ENCODE peak calls at places on chromosomes 4 and X, in eight cellular contexts. V, F, E, P, C, G, S and X are unnamed samples.
A peak's percentile ranks its signal among the peaks of the same experiment; 100 is the strongest.

GRCh38 chr4:153522800-153523089 is 56.6 kb downstream of the TMEM131L start:
- DNase-seq in V (no peak), F (no peak), E (no peak), P (no peak), C (peak; percentile 11), G (no peak), S (no peak), X (no peak)

GRCh38 chrX:97984641-97985040 is 1100.9 kb downstream of the RPA4 start:
- DNase-seq in V (no peak), F (no peak), E (no peak), P (no peak), C (no peak), G (no peak), S (no peak), X (no peak)

GRCh38 chr4:169096221-169096620 is 86.2 kb upstream of the CBR4 start:
- DNase-seq in V (no peak), F (no peak), E (no peak), P (no peak), C (no peak), G (no peak), S (no peak), X (no peak)

GRCh38 chrX:13688772-13689518 is at the start of gene RAB9A:
- DNase-seq in V (peak; percentile 92), F (peak; percentile 90), E (peak; percentile 88), P (peak; percentile 87), C (peak; percentile 74), G (peak; percentile 68), S (peak; percentile 95), X (peak; percentile 68)

GRCh38 chr4:170109586-170110289 is 20.0 kb upstream of the AADAT start:
- DNase-seq in V (no peak), F (no peak), E (no peak), P (no peak), C (no peak), G (no peak), S (no peak), X (no peak)

GRCh38 chr4:176898791-176899190 is 106.1 kb upstream of the VEGFC start:
- DNase-seq in V (no peak), F (no peak), E (no peak), P (no peak), C (no peak), G (no peak), S (no peak), X (no peak)

GRCh38 chr4:152029631-152030030 is 268.8 kb upstream of the GATB start:
- DNase-seq in V (no peak), F (no peak), E (no peak), P (no peak), C (no peak), G (no peak), S (no peak), X (no peak)

GRCh38 chrX:43456056-43456455 is 200.0 kb upstream of the MAOA start:
- DNase-seq in V (no peak), F (no peak), E (no peak), P (no peak), C (no peak), G (no peak), S (no peak), X (no peak)

GRCh38 chr4:40572692-40573287 is 56.9 kb downstream of the RBM47 start:
- DNase-seq in V (no peak), F (no peak), E (no peak), P (no peak), C (no peak), G (no peak), S (no peak), X (no peak)

GRCh38 chrX:100615015-100615414 is 21.6 kb downstream of the TSPAN6 start:
- DNase-seq in V (no peak), F (no peak), E (no peak), P (no peak), C (no peak), G (no peak), S (no peak), X (no peak)

GRCh38 chr4:76003015-76003414 is 4.3 kb downstream of the CXCL9 start:
- DNase-seq in V (no peak), F (no peak), E (no peak), P (no peak), C (no peak), G (no peak), S (no peak), X (no peak)

GRCh38 chr4:119037709-119038463 is 97.7 kb upstream of the MYOZ2 start:
- DNase-seq in V (no peak), F (no peak), E (no peak), P (no peak), C (no peak), G (no peak), S (no peak), X (no peak)

GRCh38 chr4:139734875-139735380 is 69.3 kb downstream of the MGST2 start:
- DNase-seq in V (peak; percentile 95), F (peak; percentile 88), E (peak; percentile 89), P (peak; percentile 91), C (peak; percentile 33), G (peak; percentile 24), S (peak; percentile 96), X (peak; percentile 80)

GRCh38 chr4:105951198-105951597 is 55.9 kb downstream of the NPNT start:
- DNase-seq in V (no peak), F (no peak), E (no peak), P (no peak), C (no peak), G (no peak), S (no peak), X (no peak)

GRCh38 chr4:5638316-5638715 is 70.0 kb downstream of the EVC2 start:
- DNase-seq in V (no peak), F (no peak), E (no peak), P (no peak), C (no peak), G (no peak), S (no peak), X (no peak)

GRCh38 chrX:41734530-41734929 is 10.5 kb downstream of the GPR82 start:
- DNase-seq in V (no peak), F (no peak), E (no peak), P (no peak), C (no peak), G (no peak), S (no peak), X (no peak)

DNA sequence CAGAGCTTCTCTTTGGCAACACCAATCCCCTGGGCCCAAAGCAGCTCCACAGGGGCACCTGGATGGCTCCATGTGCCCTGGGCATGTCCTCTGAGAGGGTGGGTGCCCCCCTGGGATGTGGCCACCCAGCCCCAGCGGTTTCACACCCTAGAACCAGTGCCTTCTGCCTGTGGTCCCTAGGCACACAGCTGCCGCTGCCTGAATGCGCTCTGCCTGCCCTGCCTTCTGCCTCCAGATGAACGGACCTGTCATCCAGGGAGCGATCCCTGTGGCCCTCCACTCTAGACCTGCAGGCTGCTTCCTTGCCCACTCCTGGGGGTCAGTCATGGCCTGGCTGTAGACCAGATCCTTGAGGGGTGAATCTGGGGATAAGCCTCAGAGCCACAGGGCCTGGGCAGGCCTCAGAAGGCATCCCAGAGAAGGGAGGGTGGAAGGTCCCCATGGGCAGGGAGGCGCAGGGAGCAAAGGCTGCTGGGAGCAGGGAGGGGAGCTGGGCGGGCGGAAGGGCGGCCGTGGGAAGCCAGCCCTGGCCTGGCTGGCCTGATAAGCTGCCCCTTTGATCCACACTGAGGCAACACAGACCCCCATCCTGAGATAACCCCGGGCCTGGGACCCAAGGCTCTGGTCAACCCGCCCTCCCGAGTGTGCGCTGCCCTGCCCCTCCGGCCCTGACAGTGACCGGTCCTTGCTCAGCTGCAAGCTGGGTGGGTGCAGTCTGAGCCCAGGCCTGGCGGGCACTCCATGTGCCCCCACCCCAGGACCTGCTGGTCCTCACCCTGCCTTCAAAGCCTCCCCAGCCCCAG is 8.1 kb upstream of the FGFR3 start:
- DNase-seq in V (no peak), F (no peak), E (no peak), P (no peak), C (no peak), G (no peak), S (no peak), X (no peak)
- H3K27ac ChIP-seq in V (no peak overlapping the region), F (peak overlapping the region; percentile 15), E (peak overlapping the region; percentile 77), P (no peak overlapping the region), C (no peak overlapping the region), G (no peak overlapping the region), S (no peak overlapping the region), X (peak overlapping the region; percentile 76)

DNA sequence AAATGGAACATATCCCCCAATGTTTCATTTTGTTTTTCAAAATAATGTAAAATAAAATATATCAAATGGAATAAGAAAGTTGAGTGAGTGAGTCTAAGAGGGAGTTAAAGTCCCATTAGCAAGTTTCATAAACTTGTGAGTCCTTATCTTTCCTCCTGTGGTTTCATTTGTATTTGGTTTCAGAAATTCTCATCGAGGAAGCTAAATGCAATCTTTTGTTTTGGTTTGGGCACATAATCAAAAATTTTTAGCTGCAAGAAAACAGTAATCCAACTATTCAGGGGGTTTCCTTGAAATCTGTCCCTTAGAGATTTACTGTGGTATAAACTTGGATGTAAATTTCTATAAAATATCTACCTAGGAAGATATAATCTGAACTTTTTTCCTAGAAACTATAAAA is 124.2 kb downstream of the CAMK2D start:
- DNase-seq in V (no peak), F (no peak), E (no peak), P (no peak), C (no peak), G (no peak), S (no peak), X (no peak)
- H3K27ac ChIP-seq in V (no peak overlapping the region), F (no peak overlapping the region), E (no peak overlapping the region), P (no peak overlapping the region), C (no peak overlapping the region), G (no peak overlapping the region), S (no peak overlapping the region), X (no peak overlapping the region)

GRCh38 chrX:38563006-38563405 is 1.7 kb downstream of the TSPAN7 start:
- DNase-seq in V (no peak), F (no peak), E (no peak), P (no peak), C (no peak), G (no peak), S (no peak), X (no peak)
- H3K27ac ChIP-seq in V (peak overlapping the region; percentile 49), F (no peak overlapping the region), E (no peak overlapping the region), P (peak overlapping the region; percentile 71), C (no peak overlapping the region), G (no peak overlapping the region), S (no peak overlapping the region), X (peak overlapping the region; percentile 32)

GRCh38 chr4:138341739-138342415 is 99.7 kb upstream of the SLC7A11 start:
- DNase-seq in V (no peak), F (no peak), E (no peak), P (no peak), C (no peak), G (no peak), S (no peak), X (no peak)

GRCh38 chr4:138348055-138348454 is 105.9 kb upstream of the SLC7A11 start:
- DNase-seq in V (no peak), F (no peak), E (no peak), P (no peak), C (no peak), G (no peak), S (no peak), X (no peak)

GRCh38 chr4:138347561-138347960 is 105.4 kb upstream of the SLC7A11 start:
- DNase-seq in V (no peak), F (no peak), E (no peak), P (no peak), C (no peak), G (no peak), S (no peak), X (no peak)

GRCh38 chr4:138344851-138345250 is 102.7 kb upstream of the SLC7A11 start:
- DNase-seq in V (no peak), F (no peak), E (no peak), P (no peak), C (no peak), G (no peak), S (no peak), X (no peak)

DNA sequence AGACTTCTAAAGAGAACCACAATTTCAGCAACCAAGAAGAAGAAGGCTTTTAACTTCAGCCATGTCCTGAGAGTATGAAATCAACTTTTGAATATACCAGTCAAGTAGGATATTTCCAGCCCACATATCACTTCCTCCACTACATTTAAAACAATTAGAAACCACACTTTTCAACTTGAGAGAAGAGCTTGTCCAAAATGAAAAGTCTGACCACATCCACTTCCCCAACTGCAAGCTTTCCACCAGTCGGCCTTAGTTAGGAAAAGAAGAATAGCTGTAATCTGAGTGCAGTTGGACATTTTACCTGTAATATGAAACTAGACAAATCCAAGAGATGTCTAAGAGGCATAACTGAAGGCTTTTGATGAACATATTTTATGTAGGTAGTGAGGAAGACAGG is 101.9 kb upstream of the SLC7A11 start:
- DNase-seq in V (no peak), F (no peak), E (no peak), P (no peak), C (no peak), G (no peak), S (no peak), X (no peak)
- H3K27ac ChIP-seq in V (no peak overlapping the region), F (no peak overlapping the region), E (no peak overlapping the region), P (no peak overlapping the region), C (no peak overlapping the region), G (no peak overlapping the region), S (no peak overlapping the region), X (no peak overlapping the region)